ENCODE peak calls at places on chromosomes 1 and 21, in four cellular contexts. X is HCT116, I is body of pancreas, H is lower leg skin. D is an unnamed sample.

GRCh38 chr21:41863439-41863740 is 15.8 kb downstream of the PRDM15 start:
- DNase-seq in X (no peak), I (no peak), H (no peak), D (no peak)

GRCh38 chr21:45662623-45663015 is 19.1 kb downstream of the PCBP3 start:
- DNase-seq in X (no peak), I (no peak), H (no peak), D (no peak)

GRCh38 chr1:238960071-238960470 is 426.3 kb upstream of the CHRM3 start:
- DNase-seq in X (no peak), I (no peak), H (no peak), D (peak)

GRCh38 chr1:93991269-93991668 is 82.0 kb upstream of the GCLM start:
- DNase-seq in X (no peak), I (no peak), H (no peak), D (no peak)

GRCh38 chr1:53685272-53686051 is 53.5 kb downstream of the GLIS1 start:
- DNase-seq in X (no peak), I (no peak), H (no peak), D (peak)

GRCh38 chr1:75588779-75589475 is 22.0 kb downstream of the SLC44A5 start:
- DNase-seq in X (no peak), I (no peak), H (no peak), D (no peak)

GRCh38 chr1:237794071-237794470 is 96.7 kb downstream of the ZP4 start:
- DNase-seq in X (no peak), I (no peak), H (no peak), D (no peak)

GRCh38 chr1:998905-999796 is 746 bp downstream of the HES4 start:
- DNase-seq in X (no peak), I (no peak), H (no peak), D (no peak)

GRCh38 chr1:1758692-1759455 is 19.4 kb downstream of the NADK start:
- DNase-seq in X (peak), I (peak), H (no peak), D (no peak)

DNA sequence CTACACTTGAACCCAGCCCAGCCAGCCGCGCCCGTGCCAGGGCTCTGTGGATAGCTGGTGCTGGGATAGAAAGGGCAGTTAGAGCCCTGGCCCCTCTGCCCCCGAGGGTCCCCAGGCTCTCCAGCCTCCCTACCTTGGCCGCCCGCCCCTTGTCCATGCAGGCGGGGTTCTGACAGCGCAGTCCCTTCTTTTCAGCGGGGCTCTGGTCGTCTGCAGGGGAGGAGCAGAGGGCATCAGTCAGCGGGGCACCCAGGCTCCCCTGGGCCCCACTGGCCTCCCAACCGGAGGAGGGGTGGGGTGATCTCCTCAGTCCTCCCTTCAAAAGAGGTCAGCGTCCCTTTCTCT is 4.9 kb upstream of the PLEKHG5 start:
- DNase-seq in X (no peak), I (no peak), H (no peak), D (no peak)
- TF ChIP-seq POLR2A in X (no peak), I (no peak), H (no peak), D (no peak)

DNA sequence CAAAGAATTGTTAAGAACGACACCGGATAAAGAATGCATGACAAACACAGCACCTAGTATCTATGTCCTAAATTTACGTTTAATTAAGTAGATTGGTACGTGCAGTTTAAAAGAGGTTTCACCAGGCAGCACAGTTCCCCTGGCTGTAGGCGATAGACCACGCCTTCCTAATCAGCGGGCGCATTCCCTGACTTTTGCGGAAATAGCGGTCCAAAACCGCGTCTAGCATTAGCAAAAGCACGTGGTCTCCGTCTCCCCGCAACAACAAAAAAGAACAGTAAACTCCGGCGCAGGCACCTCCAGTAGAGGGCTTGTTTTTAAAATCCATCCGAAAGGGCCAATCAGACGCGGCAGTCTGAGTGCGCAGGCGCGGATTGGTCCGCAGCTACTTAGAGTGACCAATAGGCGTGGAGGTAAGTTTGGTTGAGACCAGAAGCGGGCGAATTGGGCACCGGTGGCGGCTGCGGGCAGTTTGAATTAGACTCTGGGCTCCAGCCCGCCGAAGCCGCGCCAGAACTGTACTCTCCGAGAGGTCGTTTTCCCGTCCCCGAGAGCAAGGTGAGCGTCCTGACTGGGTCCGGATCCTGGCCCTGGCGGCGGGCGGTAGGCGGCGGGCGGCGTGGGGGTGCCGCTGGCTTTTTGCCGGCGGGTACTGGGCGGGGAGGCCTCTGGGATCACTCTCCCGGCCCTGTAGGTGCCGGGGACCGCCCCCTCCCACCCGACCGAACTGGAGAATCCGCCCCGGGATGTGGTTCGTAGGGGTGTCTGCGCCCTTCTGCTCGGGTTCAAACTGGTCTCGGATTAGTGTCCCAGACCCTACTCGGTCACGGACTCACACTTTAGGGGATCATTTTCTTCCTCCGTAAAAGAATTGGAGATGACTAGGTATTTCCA is at the start of gene CENPF:
- DNase-seq in X (peak), I (peak), H (peak), D (peak)
- TF ChIP-seq POLR2A in X (peak), I (no peak), H (no peak), D (peak)

DNA sequence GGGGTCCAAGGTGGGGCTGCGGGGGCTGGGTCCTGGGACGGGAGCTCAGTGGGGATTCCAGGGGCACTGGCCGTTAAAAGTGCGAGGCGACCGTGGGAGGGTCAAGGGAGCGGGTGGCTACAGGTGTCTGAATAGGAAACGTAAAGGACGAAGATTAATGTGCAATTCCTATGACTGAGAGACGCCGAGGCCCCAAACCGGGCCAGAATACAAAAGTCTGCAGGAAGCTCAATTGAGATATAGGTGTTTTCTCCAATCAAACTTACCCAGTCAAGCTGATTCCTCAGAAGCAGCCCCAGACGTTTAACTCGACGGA is at the start of gene PAFAH2:
- DNase-seq in X (no peak), I (no peak), H (no peak), D (no peak)
- TF ChIP-seq POLR2A in X (peak), I (peak), H (no peak), D (no peak)

GRCh38 chr1:19979494-19979977 is at the start of gene PLA2G2A:
- DNase-seq in X (no peak), I (no peak), H (no peak), D (no peak)
- TF ChIP-seq POLR2A in X (no peak), I (no peak), H (no peak), D (no peak)

GRCh38 chr1:234994411-234995295 is 134.0 kb downstream of the TOMM20 start:
- DNase-seq in X (no peak), I (no peak), H (no peak), D (no peak)
- TF ChIP-seq POLR2A in X (no peak), I (no peak), H (no peak), D (no peak)

DNA sequence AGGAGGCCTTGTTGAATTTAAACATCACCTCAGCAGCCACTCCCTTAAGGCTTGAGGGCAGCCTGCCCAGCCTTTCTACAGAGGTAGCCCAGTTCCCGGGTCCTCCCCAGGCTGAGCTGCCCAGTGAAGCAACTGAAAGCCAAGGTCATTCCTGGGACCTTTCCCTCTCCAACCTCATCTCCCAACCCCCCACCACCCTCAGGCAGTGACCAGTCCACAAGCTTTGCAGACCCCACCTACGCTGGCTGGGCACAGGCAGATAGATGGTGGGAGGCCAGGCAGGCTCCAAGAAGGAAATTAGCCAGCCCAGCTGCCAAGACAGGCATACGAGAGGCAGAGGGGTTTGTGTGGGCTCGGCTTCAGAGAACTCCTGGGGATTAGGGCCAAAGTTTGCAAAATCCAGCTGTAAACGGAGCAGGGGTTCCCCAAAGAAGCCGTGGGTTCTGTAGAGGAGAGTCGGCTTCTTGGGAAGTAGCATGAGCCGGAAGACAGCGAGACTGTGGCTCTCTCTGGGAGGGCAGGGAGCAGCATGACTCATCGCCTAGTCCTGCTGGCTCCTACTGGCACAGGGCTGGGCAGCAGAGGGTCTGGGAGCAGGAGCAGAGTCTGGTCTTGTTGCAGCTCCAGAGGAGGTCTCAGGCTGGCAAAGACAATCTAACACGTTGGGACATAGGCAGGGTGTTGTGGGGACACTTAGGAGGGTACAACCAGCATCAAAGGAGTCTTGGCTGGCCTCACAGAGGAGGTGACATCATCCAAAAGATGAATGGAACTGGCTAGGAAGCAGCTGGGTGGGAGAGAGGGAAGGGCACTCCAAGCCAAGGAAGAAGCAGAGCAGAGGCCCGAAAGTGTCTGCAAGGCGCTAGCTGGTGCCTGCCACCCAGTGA is 2.8 kb upstream of the ZC3H12A start:
- DNase-seq in X (peak), I (peak), H (no peak), D (peak)
- TF ChIP-seq POLR2A in X (no peak), I (peak), H (no peak), D (peak)

DNA sequence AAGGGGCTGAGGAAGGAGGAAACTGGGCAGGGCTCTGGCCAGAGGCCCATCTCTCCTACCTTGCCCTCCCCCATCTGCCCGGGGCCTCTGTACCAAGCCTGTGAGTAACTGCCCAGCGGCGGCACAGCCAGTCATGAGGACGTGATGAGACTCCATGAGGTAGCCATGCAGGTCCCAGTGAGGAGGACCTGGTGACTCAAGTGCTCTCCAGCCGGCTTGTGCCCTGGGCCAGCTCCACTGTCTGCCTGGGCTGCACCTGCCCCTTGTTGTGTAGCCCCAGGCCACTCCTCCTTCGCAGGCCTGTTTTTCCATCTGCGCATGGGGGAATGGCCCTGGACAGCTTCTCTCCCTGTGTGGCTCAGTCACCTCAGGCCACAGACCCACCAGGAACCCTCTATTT is 42.0 kb upstream of the PADI1 start:
- DNase-seq in X (no peak), I (no peak), H (no peak), D (peak)
- TF ChIP-seq POLR2A in X (no peak), I (no peak), H (no peak), D (no peak)

D was measured in H54.